ENCODE peak calls at places on chromosomes 13 and 19, in six cellular contexts. V is NCI-H1105 treated with DMSO at 0.1 percent for 48 hours, G is tibial nerve, Z is AG10803, J is Caco-2, H is activated T-cell treated with anti-CD3 and anti-CD28 coated beads for 1 hour. Y is an unnamed sample.

GRCh38 chr13:109897988-109898623 is 111.7 kb upstream of the IRS2 start:
- DNase-seq in Z (peak; percentile 26), J (no peak), G (no peak), V (no peak), H (no peak), Y (peak; percentile 68)

GRCh38 chr19:34713262-34713637 is 20.8 kb upstream of the ZNF181 start:
- DNase-seq in V (no peak), H (no peak), G (no peak), J (no peak), Z (no peak), Y (no peak)

GRCh38 chr19:2274937-2275535 is 6.9 kb downstream of the PEAK3 start:
- DNase-seq in H (no peak), G (peak; percentile 61), V (peak; percentile 30), Z (peak; percentile 67), J (peak; percentile 79), Y (peak; percentile 98)

GRCh38 chr13:81551036-81551435 is 1210.1 kb upstream of the SPRY2 start:
- DNase-seq in Z (no peak), G (no peak), J (no peak), V (no peak), H (no peak), Y (no peak)

GRCh38 chr13:40519637-40520036 is 146.8 kb downstream of the FOXO1 start:
- DNase-seq in Z (no peak), V (no peak), G (no peak), H (no peak), J (no peak), Y (no peak)

GRCh38 chr19:52270266-52270885 is 989 bp downstream of the ZNF766 start:
- DNase-seq in V (no peak), H (no peak), G (no peak), J (no peak), Z (peak; percentile 22), Y (peak; percentile 82)

GRCh38 chr13:20230913-20231838 is 943 bp downstream of the GJB6 start:
- DNase-seq in H (no peak), V (no peak), Z (no peak), G (no peak), J (no peak), Y (peak; percentile 82)

GRCh38 chr19:6402834-6403608 is 10.1 kb upstream of the GTF2F1 start:
- DNase-seq in Z (peak; percentile 54), G (no peak), V (no peak), H (no peak), J (peak; percentile 96), Y (peak; percentile 72)

GRCh38 chr13:112064222-112064621 is 2.7 kb upstream of the SOX1 start:
- DNase-seq in Z (no peak), G (no peak), J (no peak), V (peak; percentile 99), H (no peak), Y (peak; percentile 86)

GRCh38 chr19:9741476-9742171 is 26.9 kb downstream of the ZNF846 start:
- DNase-seq in V (no peak), G (no peak), H (no peak), Z (no peak), J (no peak), Y (no peak)

Y was measured in osteoblast.